ENCODE peak calls at places on chromosome 20, in six cellular contexts. C is H1, Q is upper lobe of left lung, B is breast epithelium, L is SK-N-SH, A is spleen. E is an unnamed sample.
A peak's percentile ranks its signal among the peaks of the same experiment; 100 is the strongest.

GRCh38 chr20:8932192-8933150 is 136.4 kb upstream of the PLCB4 start:
- DNase-seq in C (no peak), Q (no peak), B (no peak), L (no peak), A (no peak), E (no peak)

GRCh38 chr20:64164123-64164836 is at the start of gene MYT1:
- DNase-seq in C (no peak), Q (no peak), B (no peak), L (peak; percentile 81), A (no peak), E (no peak)

GRCh38 chr20:53040678-53041674 is 68.8 kb downstream of the TSHZ2 start:
- DNase-seq in C (no peak), Q (no peak), B (peak; percentile 68), L (no peak), A (no peak), E (no peak)

GRCh38 chr20:41643504-41643938 is 25.3 kb upstream of the CHD6 start:
- DNase-seq in C (no peak), Q (peak; percentile 87), B (no peak), L (no peak), A (no peak), E (peak; percentile 88)

GRCh38 chr20:33337119-33337518 is 54.1 kb downstream of the BPIFB1 start:
- DNase-seq in C (no peak), Q (no peak), B (no peak), L (no peak), A (no peak), E (no peak)

GRCh38 chr20:50704971-50705370 is 13.6 kb upstream of the RIPOR3 start:
- DNase-seq in C (no peak), Q (no peak), B (no peak), L (no peak), A (no peak), E (no peak)

GRCh38 chr20:37911838-37912273 is 8.9 kb downstream of the VSTM2L start:
- DNase-seq in C (peak; percentile 70), Q (no peak), B (peak; percentile 59), L (peak; percentile 80), A (no peak), E (no peak)

GRCh38 chr20:51258582-51259175 is 235.8 kb upstream of the KCNG1 start:
- DNase-seq in C (no peak), Q (no peak), B (peak; percentile 55), L (no peak), A (no peak), E (no peak)

GRCh38 chr20:51360451-51361230 is 181.9 kb downstream of the NFATC2 start:
- DNase-seq in C (no peak), Q (no peak), B (no peak), L (no peak), A (peak; percentile 41), E (no peak)

GRCh38 chr20:34389206-34389953 is 26.3 kb downstream of the ITCH start:
- DNase-seq in C (no peak), Q (no peak), B (no peak), L (no peak), A (no peak), E (no peak)

GRCh38 chr20:47028487-47028886 is 133.8 kb downstream of the EYA2 start:
- DNase-seq in C (no peak), Q (no peak), B (no peak), L (no peak), A (no peak), E (no peak)

GRCh38 chr20:34515484-34516037 is 661 bp upstream of the DYNLRB1 start:
- DNase-seq in C (peak; percentile 84), Q (peak; percentile 86), B (peak; percentile 50), L (peak; percentile 69), A (peak; percentile 90), E (peak; percentile 73)

GRCh38 chr20:34979366-34980153 is 23.9 kb downstream of the MYH7B start:
- DNase-seq in C (peak; percentile 95), Q (no peak), B (no peak), L (peak; percentile 59), A (peak; percentile 43), E (no peak)

GRCh38 chr20:1567392-1568165 is 10.1 kb upstream of the SIRPD start:
- DNase-seq in C (no peak), Q (no peak), B (no peak), L (no peak), A (no peak), E (no peak)

GRCh38 chr20:17940447-17940971 is 28.1 kb downstream of the SNX5 start:
- DNase-seq in C (peak; percentile 70), Q (no peak), B (no peak), L (no peak), A (no peak), E (no peak)
- TF ChIP-seq POLR2AphosphoS5 in C (no peak), Q (no peak), B (no peak), L (no peak), A (peak; percentile 33), E (no peak)

GRCh38 chr20:19882446-19882845 is 124.4 kb downstream of the RIN2 start:
- DNase-seq in C (no peak), Q (no peak), B (no peak), L (no peak), A (no peak), E (no peak)

GRCh38 chr20:19881990-19882389 is 123.9 kb downstream of the RIN2 start:
- DNase-seq in C (no peak), Q (no peak), B (no peak), L (no peak), A (no peak), E (no peak)

GRCh38 chr20:19881080-19881840 is 123.2 kb downstream of the RIN2 start:
- DNase-seq in C (no peak), Q (no peak), B (no peak), L (no peak), A (no peak), E (no peak)

GRCh38 chr20:19883501-19883900 is 125.4 kb downstream of the RIN2 start:
- DNase-seq in C (no peak), Q (no peak), B (no peak), L (no peak), A (no peak), E (no peak)

GRCh38 chr20:19880256-19881079 is 122.4 kb downstream of the RIN2 start:
- DNase-seq in C (no peak), Q (no peak), B (no peak), L (no peak), A (no peak), E (no peak)
- TF ChIP-seq POLR2AphosphoS5 in C (no peak), Q (no peak), B (no peak), L (no peak), A (no peak), E (no peak)

GRCh38 chr20:462199-462991 is at the start of gene TBC1D20:
- DNase-seq in C (peak; percentile 86), Q (peak; percentile 87), B (peak; percentile 75), L (peak; percentile 95), A (peak; percentile 96), E (peak; percentile 88)
- TF ChIP-seq POLR2AphosphoS5 in C (peak; percentile 50), Q (peak; percentile 36), B (peak; percentile 55), L (peak; percentile 73), A (peak; percentile 83), E (peak; percentile 75)

GRCh38 chr20:62898970-62899632 is 27.2 kb downstream of the DIDO1 start:
- DNase-seq in C (no peak), Q (no peak), B (no peak), L (no peak), A (no peak), E (no peak)

GRCh38 chr20:62896526-62896925 is 29.8 kb downstream of the DIDO1 start:
- DNase-seq in C (no peak), Q (no peak), B (no peak), L (no peak), A (no peak), E (no peak)

GRCh38 chr20:62899633-62900051 is 26.7 kb downstream of the DIDO1 start:
- DNase-seq in C (no peak), Q (no peak), B (peak; percentile 41), L (no peak), A (no peak), E (no peak)

GRCh38 chr20:62897666-62898065 is 28.6 kb downstream of the DIDO1 start:
- DNase-seq in C (no peak), Q (no peak), B (no peak), L (no peak), A (peak; percentile 7), E (no peak)

GRCh38 chr20:62898093-62898964 is 28.0 kb downstream of the DIDO1 start:
- DNase-seq in C (no peak), Q (no peak), B (no peak), L (no peak), A (no peak), E (no peak)
- TF ChIP-seq POLR2AphosphoS5 in C (peak; percentile 9), Q (no peak), B (no peak), L (no peak), A (peak; percentile 65), E (no peak)

GRCh38 chr20:31565699-31566331 is 39.3 kb upstream of the ID1 start:
- DNase-seq in C (no peak), Q (no peak), B (no peak), L (no peak), A (no peak), E (no peak)
- TF ChIP-seq POLR2AphosphoS5 in C (no peak), Q (no peak), B (no peak), L (no peak), A (peak; percentile 18), E (no peak)

DNA sequence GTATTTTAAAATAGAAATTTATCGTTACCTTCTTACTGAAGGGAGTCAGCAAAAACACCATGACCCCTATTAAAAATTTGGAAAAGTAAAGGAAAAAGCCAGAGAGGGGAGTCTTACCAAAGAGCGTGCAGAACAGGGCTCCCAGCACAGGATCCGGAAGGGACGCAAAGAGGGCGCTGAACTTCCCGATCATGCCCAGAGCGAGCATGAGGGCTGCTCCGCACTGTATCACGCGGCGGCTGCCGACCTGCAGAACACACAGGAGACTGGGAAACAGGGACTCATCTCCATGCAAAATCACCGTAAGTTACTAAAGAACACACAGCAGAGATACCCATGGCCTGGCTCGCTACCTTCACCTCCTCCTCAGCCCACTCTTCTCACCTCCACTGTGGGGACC is 138.6 kb downstream of the SLC23A2 start:
- DNase-seq in C (no peak), Q (no peak), B (no peak), L (no peak), A (no peak), E (no peak)
- TF ChIP-seq POLR2AphosphoS5 in C (no peak), Q (no peak), B (no peak), L (no peak), A (peak; percentile 18), E (no peak)

DNA sequence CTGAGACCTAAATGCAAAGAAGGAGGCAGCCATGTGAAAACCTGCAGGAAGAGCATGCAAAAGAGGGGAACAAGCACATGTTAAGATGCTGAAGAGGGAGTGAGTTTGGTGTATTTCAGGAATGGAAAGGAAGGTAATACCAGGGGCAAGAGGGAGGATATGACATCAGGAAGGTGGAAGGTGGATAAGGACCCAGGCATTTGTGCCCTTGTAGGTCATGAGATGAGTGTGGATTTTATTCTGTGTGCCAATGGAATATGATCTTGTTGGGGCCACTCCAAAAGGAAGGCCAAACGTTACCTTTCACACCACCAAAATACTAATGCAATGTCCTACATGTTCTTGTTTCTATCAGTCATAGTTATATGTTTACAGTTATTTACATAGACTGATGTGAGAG is 17.2 kb upstream of the DOK5 start:
- DNase-seq in C (no peak), Q (no peak), B (no peak), L (no peak), A (no peak), E (no peak)
- TF ChIP-seq POLR2AphosphoS5 in C (no peak), Q (no peak), B (no peak), L (no peak), A (no peak), E (no peak)

GRCh38 chr20:45405566-45406259 is 2.4 kb upstream of the DBNDD2 start:
- DNase-seq in C (peak; percentile 66), Q (no peak), B (no peak), L (peak; percentile 75), A (no peak), E (no peak)
- TF ChIP-seq POLR2AphosphoS5 in C (no peak), Q (no peak), B (no peak), L (no peak), A (no peak), E (no peak)